ENCODE peak calls at places on chromosomes 4 and X, in four cellular contexts. K is left cardiac atrium, L is D341Med, U is islet precursor cell. G is an unnamed sample.
A peak's percentile ranks its signal among the peaks of the same experiment; 100 is the strongest.

GRCh38 chr4:17324431-17324830 is 187.5 kb downstream of the QDPR start:
- DNase-seq in K (peak; percentile 55), L (peak; percentile 45), U (no peak), G (peak; percentile 4)

GRCh38 chrX:39472161-39472560 is 625.6 kb downstream of the BCOR start:
- DNase-seq in U (no peak), L (no peak), K (no peak), G (no peak)

GRCh38 chr4:89549907-89550306 is 242.3 kb upstream of the GPRIN3 start:
- DNase-seq in L (no peak), U (no peak), K (no peak), G (no peak)

GRCh38 chrX:49308604-49309269 is 5.3 kb downstream of the GAGE10 start:
- DNase-seq in L (no peak), K (peak; percentile 33), U (no peak), G (no peak)

GRCh38 chrX:24728530-24728929 is 34.8 kb downstream of the POLA1 start:
- DNase-seq in L (no peak), K (no peak), U (no peak), G (no peak)

GRCh38 chrX:155027509-155028066 is 944 bp downstream of the FUNDC2 start:
- DNase-seq in K (no peak), L (no peak), U (no peak), G (peak; percentile 55)

GRCh38 chr4:102754044-102754443 is 6.7 kb downstream of the MANBA start:
- DNase-seq in K (no peak), L (no peak), U (no peak), G (no peak)

GRCh38 chr4:111630705-111631104 is 514.5 kb upstream of the FAM241A start:
- DNase-seq in L (peak; percentile 42), K (no peak), U (no peak), G (peak; percentile 23)

GRCh38 chr4:56371426-56372220 is 15.7 kb downstream of the AASDH start:
- DNase-seq in K (no peak), L (peak; percentile 78), U (no peak), G (no peak)

GRCh38 chr4:19780871-19781270 is 470.8 kb upstream of the SLIT2 start:
- DNase-seq in L (no peak), U (no peak), K (no peak), G (no peak)

G was measured in A172.